ENCODE peak calls at places on chromosomes 5 and 9, in nine cellular contexts. One of them, this sample, is unnamed.
A peak's percentile ranks its signal among the peaks of the same experiment; 100 is the strongest.

GRCh38 chr5:12413585-12413984 is 509.3 kb upstream of the CTNND2 start:
- DNase-seq in left ventricle myocardium inferior: no peak
- DNase-seq in A549: no peak
- DNase-seq in naive thymus-derived CD4-positive, alpha-beta T cell: no peak
- DNase-seq in suprapubic skin: no peak
- DNase-seq in uterus: no peak
- DNase-seq in right cardiac atrium: no peak
- DNase-seq in MM.1S: no peak
- DNase-seq in OCI-LY7: no peak
- DNase-seq in this sample: no peak

GRCh38 chr9:112764837-112765236 is 14.3 kb downstream of the SNX30 start:
- DNase-seq in left ventricle myocardium inferior: no peak
- DNase-seq in A549: no peak
- DNase-seq in naive thymus-derived CD4-positive, alpha-beta T cell: no peak
- DNase-seq in suprapubic skin: no peak
- DNase-seq in uterus: no peak
- DNase-seq in right cardiac atrium: no peak
- DNase-seq in MM.1S: no peak
- DNase-seq in OCI-LY7: no peak
- DNase-seq in this sample: no peak

GRCh38 chr9:2808105-2808504 is 35.8 kb downstream of the PUM3 start:
- DNase-seq in left ventricle myocardium inferior: no peak
- DNase-seq in A549: no peak
- DNase-seq in naive thymus-derived CD4-positive, alpha-beta T cell: no peak
- DNase-seq in suprapubic skin: no peak
- DNase-seq in uterus: no peak
- DNase-seq in right cardiac atrium: no peak
- DNase-seq in MM.1S: no peak
- DNase-seq in OCI-LY7: no peak
- DNase-seq in this sample: no peak

GRCh38 chr5:14588758-14589543 is 7.4 kb downstream of the OTULINL start:
- DNase-seq in left ventricle myocardium inferior: no peak
- DNase-seq in A549: peak; percentile 59
- DNase-seq in naive thymus-derived CD4-positive, alpha-beta T cell: no peak
- DNase-seq in suprapubic skin: no peak
- DNase-seq in uterus: no peak
- DNase-seq in right cardiac atrium: no peak
- DNase-seq in MM.1S: no peak
- DNase-seq in OCI-LY7: no peak
- DNase-seq in this sample: no peak

GRCh38 chr5:107469485-107469884 is 201.3 kb downstream of the EFNA5 start:
- DNase-seq in left ventricle myocardium inferior: no peak
- DNase-seq in A549: peak; percentile 95
- DNase-seq in naive thymus-derived CD4-positive, alpha-beta T cell: no peak
- DNase-seq in suprapubic skin: no peak
- DNase-seq in uterus: no peak
- DNase-seq in right cardiac atrium: no peak
- DNase-seq in MM.1S: no peak
- DNase-seq in OCI-LY7: no peak
- DNase-seq in this sample: no peak

GRCh38 chr9:112887377-112887776 is 3.3 kb downstream of the SLC46A2 start:
- DNase-seq in left ventricle myocardium inferior: no peak
- DNase-seq in A549: peak; percentile 18
- DNase-seq in naive thymus-derived CD4-positive, alpha-beta T cell: no peak
- DNase-seq in suprapubic skin: no peak
- DNase-seq in uterus: no peak
- DNase-seq in right cardiac atrium: no peak
- DNase-seq in MM.1S: no peak
- DNase-seq in OCI-LY7: peak; percentile 20
- DNase-seq in this sample: no peak

GRCh38 chr5:124599048-124599973 is 147.1 kb downstream of the ZNF608 start:
- DNase-seq in left ventricle myocardium inferior: no peak
- DNase-seq in A549: peak; percentile 83
- DNase-seq in naive thymus-derived CD4-positive, alpha-beta T cell: no peak
- DNase-seq in suprapubic skin: no peak
- DNase-seq in uterus: no peak
- DNase-seq in right cardiac atrium: no peak
- DNase-seq in MM.1S: no peak
- DNase-seq in OCI-LY7: peak; percentile 72
- DNase-seq in this sample: no peak

GRCh38 chr5:29263836-29264235 is 1929.7 kb upstream of the CDH6 start:
- DNase-seq in left ventricle myocardium inferior: no peak
- DNase-seq in A549: peak; percentile 30
- DNase-seq in naive thymus-derived CD4-positive, alpha-beta T cell: no peak
- DNase-seq in suprapubic skin: no peak
- DNase-seq in uterus: no peak
- DNase-seq in right cardiac atrium: no peak
- DNase-seq in MM.1S: no peak
- DNase-seq in OCI-LY7: no peak
- DNase-seq in this sample: no peak

GRCh38 chr9:125854553-125855275 is 107.5 kb downstream of the PBX3 start:
- DNase-seq in left ventricle myocardium inferior: no peak
- DNase-seq in A549: peak; percentile 5
- DNase-seq in naive thymus-derived CD4-positive, alpha-beta T cell: no peak
- DNase-seq in suprapubic skin: no peak
- DNase-seq in uterus: no peak
- DNase-seq in right cardiac atrium: no peak
- DNase-seq in MM.1S: no peak
- DNase-seq in OCI-LY7: no peak
- DNase-seq in this sample: no peak

GRCh38 chr9:89806371-89807100 is 201.7 kb downstream of the GADD45G start:
- DNase-seq in left ventricle myocardium inferior: no peak
- DNase-seq in A549: no peak
- DNase-seq in naive thymus-derived CD4-positive, alpha-beta T cell: no peak
- DNase-seq in suprapubic skin: no peak
- DNase-seq in uterus: no peak
- DNase-seq in right cardiac atrium: no peak
- DNase-seq in MM.1S: no peak
- DNase-seq in OCI-LY7: no peak
- DNase-seq in this sample: no peak

GRCh38 chr9:281753-282645 is 67.3 kb downstream of the DOCK8 start:
- DNase-seq in left ventricle myocardium inferior: no peak
- DNase-seq in A549: no peak
- DNase-seq in naive thymus-derived CD4-positive, alpha-beta T cell: no peak
- DNase-seq in suprapubic skin: no peak
- DNase-seq in uterus: no peak
- DNase-seq in right cardiac atrium: no peak
- DNase-seq in MM.1S: no peak
- DNase-seq in OCI-LY7: no peak
- DNase-seq in this sample: no peak

GRCh38 chr5:57416246-57416996 is 66.2 kb downstream of the ACTBL2 start:
- DNase-seq in left ventricle myocardium inferior: no peak
- DNase-seq in A549: no peak
- DNase-seq in naive thymus-derived CD4-positive, alpha-beta T cell: no peak
- DNase-seq in suprapubic skin: no peak
- DNase-seq in uterus: no peak
- DNase-seq in right cardiac atrium: no peak
- DNase-seq in MM.1S: no peak
- DNase-seq in OCI-LY7: no peak
- DNase-seq in this sample: no peak

GRCh38 chr5:21152611-21153010 is 1164.6 kb upstream of the CDH18 start:
- DNase-seq in left ventricle myocardium inferior: no peak
- DNase-seq in A549: peak; percentile 58
- DNase-seq in naive thymus-derived CD4-positive, alpha-beta T cell: no peak
- DNase-seq in suprapubic skin: no peak
- DNase-seq in uterus: no peak
- DNase-seq in right cardiac atrium: no peak
- DNase-seq in MM.1S: no peak
- DNase-seq in OCI-LY7: no peak
- DNase-seq in this sample: no peak

GRCh38 chr5:177306674-177307543 is 3.3 kb downstream of the PRELID1 start:
- DNase-seq in left ventricle myocardium inferior: no peak
- DNase-seq in A549: no peak
- DNase-seq in naive thymus-derived CD4-positive, alpha-beta T cell: no peak
- DNase-seq in suprapubic skin: peak; percentile 70
- DNase-seq in uterus: no peak
- DNase-seq in right cardiac atrium: peak; percentile 69
- DNase-seq in MM.1S: no peak
- DNase-seq in OCI-LY7: peak; percentile 28
- DNase-seq in this sample: no peak

GRCh38 chr9:34514401-34514800 is 8.4 kb downstream of the ENHO start:
- DNase-seq in left ventricle myocardium inferior: no peak
- DNase-seq in A549: no peak
- DNase-seq in naive thymus-derived CD4-positive, alpha-beta T cell: no peak
- DNase-seq in suprapubic skin: peak; percentile 65
- DNase-seq in uterus: no peak
- DNase-seq in right cardiac atrium: no peak
- DNase-seq in MM.1S: no peak
- DNase-seq in OCI-LY7: no peak
- DNase-seq in this sample: no peak

GRCh38 chr5:15570491-15570890 is 70.5 kb downstream of the FBXL7 start:
- DNase-seq in left ventricle myocardium inferior: no peak
- DNase-seq in A549: no peak
- DNase-seq in naive thymus-derived CD4-positive, alpha-beta T cell: no peak
- DNase-seq in suprapubic skin: no peak
- DNase-seq in uterus: no peak
- DNase-seq in right cardiac atrium: no peak
- DNase-seq in MM.1S: no peak
- DNase-seq in OCI-LY7: no peak
- DNase-seq in this sample: no peak

GRCh38 chr5:68435611-68436010 is 220.1 kb downstream of the PIK3R1 start:
- DNase-seq in left ventricle myocardium inferior: no peak
- DNase-seq in A549: no peak
- DNase-seq in naive thymus-derived CD4-positive, alpha-beta T cell: no peak
- DNase-seq in suprapubic skin: no peak
- DNase-seq in uterus: no peak
- DNase-seq in right cardiac atrium: no peak
- DNase-seq in MM.1S: no peak
- DNase-seq in OCI-LY7: peak; percentile 6
- DNase-seq in this sample: no peak
- H3K27ac ChIP-seq in left ventricle myocardium inferior: peak overlapping the region; percentile 83
- H3K27ac ChIP-seq in A549: no peak overlapping the region
- H3K27ac ChIP-seq in naive thymus-derived CD4-positive, alpha-beta T cell: no peak overlapping the region
- H3K27ac ChIP-seq in suprapubic skin: peak overlapping the region; percentile 77
- H3K27ac ChIP-seq in uterus: no peak overlapping the region
- H3K27ac ChIP-seq in right cardiac atrium: no peak overlapping the region
- H3K27ac ChIP-seq in MM.1S: no peak overlapping the region
- H3K27ac ChIP-seq in OCI-LY7: no peak overlapping the region
- H3K27ac ChIP-seq in this sample: peak overlapping the region; percentile 38

GRCh38 chr5:1197876-1198666 is 3.3 kb upstream of the SLC6A19 start:
- DNase-seq in left ventricle myocardium inferior: no peak
- DNase-seq in A549: no peak
- DNase-seq in naive thymus-derived CD4-positive, alpha-beta T cell: no peak
- DNase-seq in suprapubic skin: no peak
- DNase-seq in uterus: no peak
- DNase-seq in right cardiac atrium: peak; percentile 25
- DNase-seq in MM.1S: no peak
- DNase-seq in OCI-LY7: no peak
- DNase-seq in this sample: no peak

GRCh38 chr5:1201327-1202025 is at the start of gene SLC6A19:
- DNase-seq in left ventricle myocardium inferior: no peak
- DNase-seq in A549: no peak
- DNase-seq in naive thymus-derived CD4-positive, alpha-beta T cell: no peak
- DNase-seq in suprapubic skin: no peak
- DNase-seq in uterus: no peak
- DNase-seq in right cardiac atrium: peak; percentile 53
- DNase-seq in MM.1S: no peak
- DNase-seq in OCI-LY7: no peak
- DNase-seq in this sample: no peak

GRCh38 chr5:1199340-1199648 is 2.1 kb upstream of the SLC6A19 start:
- DNase-seq in left ventricle myocardium inferior: no peak
- DNase-seq in A549: no peak
- DNase-seq in naive thymus-derived CD4-positive, alpha-beta T cell: no peak
- DNase-seq in suprapubic skin: no peak
- DNase-seq in uterus: no peak
- DNase-seq in right cardiac atrium: no peak
- DNase-seq in MM.1S: no peak
- DNase-seq in OCI-LY7: no peak
- DNase-seq in this sample: no peak

GRCh38 chr5:1200495-1201326 is 684 bp upstream of the SLC6A19 start:
- DNase-seq in left ventricle myocardium inferior: no peak
- DNase-seq in A549: no peak
- DNase-seq in naive thymus-derived CD4-positive, alpha-beta T cell: no peak
- DNase-seq in suprapubic skin: no peak
- DNase-seq in uterus: no peak
- DNase-seq in right cardiac atrium: peak; percentile 44
- DNase-seq in MM.1S: no peak
- DNase-seq in OCI-LY7: no peak
- DNase-seq in this sample: no peak

DNA sequence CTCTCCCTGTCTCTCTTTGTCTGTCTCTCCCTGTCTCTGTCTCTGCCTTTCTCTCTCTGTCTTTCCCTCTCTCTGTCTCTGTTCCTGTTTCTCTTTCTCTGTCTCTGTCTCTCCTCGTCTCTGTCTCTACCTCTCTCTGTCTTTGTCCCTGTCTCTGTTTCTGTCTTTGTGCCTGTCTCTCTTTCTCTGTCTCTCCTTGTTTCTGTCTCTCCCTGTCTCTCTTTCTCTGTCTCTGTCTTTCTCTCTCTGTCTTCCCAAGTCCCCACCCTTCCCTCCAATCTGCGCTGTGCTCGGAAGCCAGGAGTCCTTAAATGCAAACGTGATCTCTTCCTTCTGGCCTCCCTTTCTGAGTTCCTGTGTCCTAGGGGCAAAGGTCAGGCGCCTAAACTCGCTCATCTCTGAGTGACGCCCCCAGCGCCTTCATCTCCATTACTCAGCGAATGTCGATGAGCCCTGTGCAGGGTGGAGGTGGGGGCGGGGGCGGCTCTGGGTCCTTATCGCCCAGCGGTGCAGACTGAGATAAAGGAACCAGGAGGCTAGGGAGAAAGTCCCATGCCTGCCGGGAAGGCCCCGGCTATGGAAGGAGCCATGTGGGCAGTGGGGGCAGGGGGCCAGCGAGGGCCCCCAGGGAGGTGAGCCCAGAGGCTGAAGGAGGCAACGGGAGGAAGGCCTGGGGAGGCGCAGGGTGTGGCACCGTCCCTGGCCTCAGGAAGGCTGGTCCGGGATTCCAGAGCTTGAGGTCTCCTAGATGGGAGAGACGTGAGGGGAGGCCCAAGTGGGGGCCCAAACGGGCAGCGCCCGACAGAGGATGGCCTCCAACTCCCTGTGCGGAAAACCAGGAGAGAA is 1.5 kb upstream of the SLC6A19 start:
- DNase-seq in left ventricle myocardium inferior: no peak
- DNase-seq in A549: no peak
- DNase-seq in naive thymus-derived CD4-positive, alpha-beta T cell: no peak
- DNase-seq in suprapubic skin: no peak
- DNase-seq in uterus: no peak
- DNase-seq in right cardiac atrium: peak; percentile 36
- DNase-seq in MM.1S: no peak
- DNase-seq in OCI-LY7: no peak
- DNase-seq in this sample: no peak
- H3K4me3 ChIP-seq in left ventricle myocardium inferior: no peak overlapping the region
- H3K4me3 ChIP-seq in A549: no peak overlapping the region
- H3K4me3 ChIP-seq in naive thymus-derived CD4-positive, alpha-beta T cell: no peak overlapping the region
- H3K4me3 ChIP-seq in suprapubic skin: no peak overlapping the region
- H3K4me3 ChIP-seq in uterus: no peak overlapping the region
- H3K4me3 ChIP-seq in right cardiac atrium: no peak overlapping the region
- H3K4me3 ChIP-seq in MM.1S: no peak overlapping the region
- H3K4me3 ChIP-seq in OCI-LY7: no peak overlapping the region
- H3K4me3 ChIP-seq in this sample: no peak overlapping the region

GRCh38 chr5:153005711-153006110 is 484.8 kb upstream of the GRIA1 start:
- DNase-seq in left ventricle myocardium inferior: no peak
- DNase-seq in A549: no peak
- DNase-seq in naive thymus-derived CD4-positive, alpha-beta T cell: no peak
- DNase-seq in suprapubic skin: no peak
- DNase-seq in uterus: no peak
- DNase-seq in right cardiac atrium: no peak
- DNase-seq in MM.1S: no peak
- DNase-seq in OCI-LY7: no peak
- DNase-seq in this sample: no peak
- H3K27ac ChIP-seq in left ventricle myocardium inferior: no peak overlapping the region
- H3K27ac ChIP-seq in A549: no peak overlapping the region
- H3K27ac ChIP-seq in naive thymus-derived CD4-positive, alpha-beta T cell: no peak overlapping the region
- H3K27ac ChIP-seq in suprapubic skin: no peak overlapping the region
- H3K27ac ChIP-seq in uterus: no peak overlapping the region
- H3K27ac ChIP-seq in right cardiac atrium: no peak overlapping the region
- H3K27ac ChIP-seq in MM.1S: no peak overlapping the region
- H3K27ac ChIP-seq in OCI-LY7: no peak overlapping the region
- H3K27ac ChIP-seq in this sample: no peak overlapping the region

GRCh38 chr9:38226491-38226951 is 157.5 kb upstream of the SHB start:
- DNase-seq in left ventricle myocardium inferior: no peak
- DNase-seq in A549: peak; percentile 35
- DNase-seq in naive thymus-derived CD4-positive, alpha-beta T cell: no peak
- DNase-seq in suprapubic skin: no peak
- DNase-seq in uterus: no peak
- DNase-seq in right cardiac atrium: no peak
- DNase-seq in MM.1S: no peak
- DNase-seq in OCI-LY7: no peak
- DNase-seq in this sample: no peak
- H3K4me3 ChIP-seq in left ventricle myocardium inferior: no peak overlapping the region
- H3K4me3 ChIP-seq in A549: peak overlapping the region; percentile 24
- H3K4me3 ChIP-seq in naive thymus-derived CD4-positive, alpha-beta T cell: no peak overlapping the region
- H3K4me3 ChIP-seq in suprapubic skin: no peak overlapping the region
- H3K4me3 ChIP-seq in uterus: no peak overlapping the region
- H3K4me3 ChIP-seq in right cardiac atrium: no peak overlapping the region
- H3K4me3 ChIP-seq in MM.1S: no peak overlapping the region
- H3K4me3 ChIP-seq in OCI-LY7: peak overlapping the region; percentile 55
- H3K4me3 ChIP-seq in this sample: no peak overlapping the region

This sample was measured in CD8-positive, alpha-beta memory T cell.